ENCODE peak calls at places on chromosomes 4 and X, in six cellular contexts. F is lower leg skin, C is pancreas, V is LNCaP clone FGC, Y is GM20000, J is A549. S is an unnamed sample.

GRCh38 chr4:133320576-133321170 is 171.6 kb downstream of the PCDH10 start:
- DNase-seq in Y (peak; percentile 22), J (peak; percentile 21), F (no peak), V (peak; percentile 22), C (no peak), S (peak; percentile 16)

GRCh38 chrX:48789366-48790220 is 3.2 kb downstream of the GATA1 start:
- DNase-seq in F (no peak), V (no peak), J (no peak), C (no peak), Y (no peak), S (no peak)

GRCh38 chr4:101292901-101293300 is 54.4 kb downstream of the PPP3CA start:
- DNase-seq in Y (no peak), F (no peak), C (no peak), J (no peak), V (no peak), S (no peak)

GRCh38 chr4:86043755-86044592 is 315.9 kb downstream of the MAPK10 start:
- DNase-seq in J (peak; percentile 6), V (no peak), F (no peak), C (no peak), Y (peak; percentile 15), S (no peak)

GRCh38 chrX:45187731-45188130 is 12.9 kb downstream of the DIPK2B start:
- DNase-seq in C (no peak), V (peak; percentile 43), Y (no peak), J (no peak), F (no peak), S (no peak)

GRCh38 chr4:88759039-88759631 is 61.5 kb upstream of the NAP1L5 start:
- DNase-seq in Y (no peak), V (no peak), F (no peak), J (no peak), C (no peak), S (no peak)

GRCh38 chr4:119209077-119209476 is 3.4 kb upstream of the USP53 start:
- DNase-seq in V (no peak), Y (peak; percentile 7), C (no peak), F (peak; percentile 46), J (peak; percentile 54), S (peak; percentile 34)

GRCh38 chr4:144906181-144906895 is 191.7 kb downstream of the ANAPC10 start:
- DNase-seq in V (no peak), Y (no peak), F (no peak), C (no peak), J (no peak), S (no peak)

GRCh38 chr4:108774809-108775530 is 12.1 kb upstream of the ETNPPL start:
- DNase-seq in C (peak; percentile 85), F (no peak), Y (no peak), V (peak; percentile 89), J (no peak), S (no peak)

GRCh38 chr4:82710202-82710929 is 88.2 kb downstream of the SCD5 start:
- DNase-seq in V (no peak), C (no peak), F (no peak), Y (no peak), J (no peak), S (no peak)

GRCh38 chr4:3445111-3445820 is 3.5 kb downstream of the HGFAC start:
- DNase-seq in Y (no peak), F (no peak), V (no peak), C (no peak), J (no peak), S (no peak)

GRCh38 chrX:115960440-115961084 is 210.0 kb upstream of the AGTR2 start:
- DNase-seq in V (no peak), J (no peak), C (no peak), Y (no peak), F (no peak), S (no peak)

GRCh38 chrX:69024931-69025330 is 140.3 kb downstream of the PJA1 start:
- DNase-seq in Y (no peak), J (no peak), C (peak; percentile 58), F (peak; percentile 74), V (no peak), S (no peak)

GRCh38 chrX:119984652-119985051 is 41.1 kb upstream of the NKAP start:
- DNase-seq in C (no peak), F (no peak), Y (no peak), J (no peak), V (peak; percentile 82), S (no peak)

GRCh38 chr4:89703831-89704230 is 133.1 kb downstream of the SNCA start:
- DNase-seq in C (no peak), Y (no peak), V (no peak), J (no peak), F (no peak), S (no peak)

GRCh38 chr4:52659016-52659721 is at the start of gene USP46:
- DNase-seq in F (peak; percentile 49), Y (peak; percentile 96), V (no peak), C (peak; percentile 83), J (peak; percentile 43), S (peak; percentile 93)

GRCh38 chr4:85556293-85556692 is 81.3 kb downstream of the ARHGAP24 start:
- DNase-seq in F (no peak), J (no peak), V (no peak), C (no peak), Y (peak; percentile 22), S (peak; percentile 32)

GRCh38 chr4:8283161-8283560 is 13.6 kb downstream of the HTRA3 start:
- DNase-seq in Y (no peak), J (no peak), V (no peak), F (no peak), C (peak; percentile 11), S (no peak)

GRCh38 chr4:139890810-139891209 is 225.2 kb downstream of the MGST2 start:
- DNase-seq in J (no peak), F (no peak), V (no peak), C (no peak), Y (no peak), S (no peak)

GRCh38 chrX:13265549-13266132 is 54.2 kb downstream of the ATXN3L start:
- DNase-seq in J (no peak), V (no peak), C (no peak), Y (no peak), F (no peak), S (no peak)

GRCh38 chr4:2362286-2363055 is 56.0 kb downstream of the ZFYVE28 start:
- DNase-seq in C (no peak), F (no peak), Y (no peak), J (no peak), V (no peak), S (no peak)

GRCh38 chrX:110321670-110322069 is 3.8 kb upstream of the AMMECR1 start:
- DNase-seq in F (no peak), C (no peak), Y (peak; percentile 8), J (no peak), V (no peak), S (no peak)

GRCh38 chr4:127809173-127809800 is 27.2 kb downstream of the HSPA4L start:
- DNase-seq in C (no peak), F (no peak), V (no peak), J (no peak), Y (no peak), S (no peak)

GRCh38 chr4:184100297-184100885 is 117.3 kb downstream of the ENPP6 start:
- DNase-seq in Y (no peak), V (no peak), F (no peak), J (peak; percentile 23), C (peak; percentile 56), S (peak; percentile 66)
- TF ChIP-seq CTCF in Y (no peak), V (peak; percentile 74), F (no peak), J (peak; percentile 38), C (peak; percentile 70), S (peak; percentile 86)

DNA sequence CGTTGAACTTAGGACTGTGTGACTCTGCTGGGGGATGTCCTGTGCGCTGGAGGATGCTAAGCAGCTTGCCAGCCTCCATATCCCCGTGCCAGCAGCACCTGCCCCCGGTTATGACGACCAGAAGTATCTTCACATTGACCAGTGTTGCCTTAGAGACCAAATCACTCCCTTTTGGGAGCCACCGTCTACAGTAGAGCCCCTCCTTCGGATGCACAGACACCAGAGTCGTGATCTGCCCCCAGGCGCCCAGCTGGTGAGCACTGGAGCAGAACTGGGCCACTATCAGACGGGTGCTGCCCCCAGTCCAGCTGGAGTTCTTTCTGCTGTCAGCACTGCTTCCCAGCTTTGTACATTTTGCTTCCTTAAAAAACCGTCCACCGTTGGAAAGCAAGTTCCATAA is 30.0 kb upstream of the TADA2B start:
- DNase-seq in Y (no peak), J (no peak), F (no peak), C (no peak), V (no peak), S (no peak)
- TF ChIP-seq CTCF in Y (no peak), J (no peak), F (no peak), C (no peak), V (no peak), S (no peak)

GRCh38 chrX:2498781-2499302 is 1.9 kb downstream of the DHRSX start:
- DNase-seq in C (no peak), J (peak; percentile 54), F (no peak), V (no peak), Y (peak; percentile 24), S (no peak)

GRCh38 chrX:2501246-2502102 is 698 bp upstream of the DHRSX start:
- DNase-seq in C (peak; percentile 41), V (no peak), F (no peak), Y (peak; percentile 35), J (no peak), S (peak; percentile 41)

GRCh38 chrX:2500681-2501151 is at the start of the genes DHRSX and ZBED1:
- DNase-seq in V (no peak), F (no peak), Y (peak; percentile 95), C (peak; percentile 53), J (peak; percentile 40), S (peak; percentile 91)

GRCh38 chrX:2499507-2499906 is 1.3 kb downstream of the DHRSX start:
- DNase-seq in F (no peak), C (no peak), Y (no peak), J (no peak), V (no peak), S (no peak)

DNA sequence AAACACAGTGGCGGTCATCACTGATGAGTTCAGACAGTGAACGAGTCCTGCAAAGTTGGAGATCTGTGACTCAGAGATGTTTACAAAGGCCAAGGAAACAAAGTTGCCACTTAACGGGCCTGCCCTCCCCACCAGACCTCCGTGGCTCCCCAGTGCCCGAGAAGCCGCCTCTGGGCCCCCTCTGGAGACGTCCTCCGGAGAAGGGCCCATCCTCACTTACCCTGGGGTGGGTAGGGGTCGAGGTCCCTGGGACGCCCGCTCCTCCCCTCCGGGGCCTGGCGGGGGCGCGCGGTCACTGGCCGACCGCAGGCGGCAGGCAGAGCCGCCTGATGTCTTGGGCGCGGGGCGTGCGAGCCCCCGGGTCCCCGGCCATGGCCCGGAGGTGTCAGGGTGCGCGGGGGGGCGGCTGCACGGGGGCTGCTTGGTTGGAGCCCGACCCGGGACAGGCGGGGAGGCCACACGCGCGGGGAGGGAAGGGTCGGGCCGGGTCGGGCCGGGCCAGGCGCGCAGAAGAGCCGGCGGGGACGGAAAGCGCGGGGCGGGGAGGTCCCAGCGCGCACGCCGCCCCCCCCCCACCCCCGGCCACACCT is 590 bp downstream of the DHRSX start:
- DNase-seq in C (peak; percentile 63), F (no peak), Y (peak; percentile 72), V (no peak), J (peak; percentile 62), S (peak; percentile 68)
- TF ChIP-seq CTCF in C (no peak), F (no peak), Y (peak; percentile 9), V (peak; percentile 24), J (peak; percentile 21), S (no peak)

GRCh38 chrX:152958047-152958446 is 35.9 kb downstream of the PNMA5 start:
- DNase-seq in Y (peak; percentile 7), J (no peak), F (no peak), C (no peak), V (no peak), S (no peak)

GRCh38 chrX:152960115-152960514 is 33.8 kb downstream of the PNMA5 start:
- DNase-seq in F (no peak), V (no peak), C (no peak), Y (no peak), J (no peak), S (no peak)

GRCh38 chrX:152959626-152960025 is 34.3 kb downstream of the PNMA5 start:
- DNase-seq in C (no peak), F (no peak), Y (no peak), V (no peak), J (no peak), S (no peak)

GRCh38 chrX:152958524-152959465 is 35.1 kb downstream of the PNMA5 start:
- DNase-seq in Y (peak; percentile 77), C (peak; percentile 89), J (peak; percentile 76), F (peak; percentile 85), V (peak; percentile 65), S (peak; percentile 85)
- TF ChIP-seq CTCF in Y (peak; percentile 45), C (peak; percentile 93), J (peak; percentile 89), F (no peak), V (peak; percentile 58), S (peak; percentile 82)